ENCODE peak calls at places on chromosome 1, in four cellular contexts. One of them, this sample, is unnamed.

GRCh38 chr1:20350421-20350820 is 59.7 kb downstream of the VWA5B1 start:
- DNase-seq in WTC11: no peak
- DNase-seq in AG09309: no peak
- DNase-seq in HCT116: no peak
- DNase-seq in this sample: no peak

GRCh38 chr1:202701200-202701599 is 9.1 kb downstream of the SYT2 start:
- DNase-seq in WTC11: no peak
- DNase-seq in AG09309: no peak
- DNase-seq in HCT116: no peak
- DNase-seq in this sample: no peak

GRCh38 chr1:26367441-26367840 is 5.1 kb downstream of the ZNF683 start:
- DNase-seq in WTC11: no peak
- DNase-seq in AG09309: no peak
- DNase-seq in HCT116: no peak
- DNase-seq in this sample: no peak

GRCh38 chr1:29782846-29783500 is 546.7 kb downstream of the PTPRU start:
- DNase-seq in WTC11: no peak
- DNase-seq in AG09309: no peak
- DNase-seq in HCT116: no peak
- DNase-seq in this sample: no peak

GRCh38 chr1:114215426-114215825 is 61.8 kb upstream of the SYT6 start:
- DNase-seq in WTC11: no peak
- DNase-seq in AG09309: no peak
- DNase-seq in HCT116: no peak
- DNase-seq in this sample: no peak

GRCh38 chr1:166730299-166730888 is 108.9 kb upstream of the POGK start:
- DNase-seq in WTC11: no peak
- DNase-seq in AG09309: no peak
- DNase-seq in HCT116: peak
- DNase-seq in this sample: no peak

GRCh38 chr1:109793486-109794318 is 30.0 kb upstream of the EPS8L3 start:
- DNase-seq in WTC11: no peak
- DNase-seq in AG09309: peak
- DNase-seq in HCT116: peak
- DNase-seq in this sample: peak

GRCh38 chr1:94983343-94983742 is 56.4 kb upstream of the CNN3 start:
- DNase-seq in WTC11: no peak
- DNase-seq in AG09309: no peak
- DNase-seq in HCT116: no peak
- DNase-seq in this sample: no peak

GRCh38 chr1:215476541-215476940 is 90.6 kb upstream of the KCTD3 start:
- DNase-seq in WTC11: no peak
- DNase-seq in AG09309: peak
- DNase-seq in HCT116: no peak
- DNase-seq in this sample: no peak

GRCh38 chr1:85375422-85375934 is 89.5 kb downstream of the DDAH1 start:
- DNase-seq in WTC11: no peak
- DNase-seq in AG09309: no peak
- DNase-seq in HCT116: no peak
- DNase-seq in this sample: no peak

GRCh38 chr1:100896481-100896982 is 642 bp downstream of the SLC30A7 start:
- DNase-seq in WTC11: no peak
- DNase-seq in AG09309: no peak
- DNase-seq in HCT116: peak
- DNase-seq in this sample: peak

GRCh38 chr1:161499099-161500078 is 5.9 kb upstream of the FCGR2A start:
- DNase-seq in WTC11: no peak
- DNase-seq in AG09309: no peak
- DNase-seq in HCT116: no peak
- DNase-seq in this sample: no peak

GRCh38 chr1:37872692-37873091 is 13.3 kb upstream of the MTF1 start:
- DNase-seq in WTC11: no peak
- DNase-seq in AG09309: no peak
- DNase-seq in HCT116: no peak
- DNase-seq in this sample: no peak

GRCh38 chr1:12433323-12434053 is 184.5 kb downstream of the DHRS3 start:
- DNase-seq in WTC11: peak
- DNase-seq in AG09309: no peak
- DNase-seq in HCT116: peak
- DNase-seq in this sample: no peak

GRCh38 chr1:22024485-22025367 is 23.3 kb downstream of the CELA3A start:
- DNase-seq in WTC11: peak
- DNase-seq in AG09309: no peak
- DNase-seq in HCT116: peak
- DNase-seq in this sample: peak

GRCh38 chr1:5297199-5297877 is 642.9 kb downstream of the AJAP1 start:
- DNase-seq in WTC11: no peak
- DNase-seq in AG09309: no peak
- DNase-seq in HCT116: no peak
- DNase-seq in this sample: no peak

GRCh38 chr1:164648211-164649080 is 89.5 kb downstream of the PBX1 start:
- DNase-seq in WTC11: no peak
- DNase-seq in AG09309: no peak
- DNase-seq in HCT116: no peak
- DNase-seq in this sample: no peak

GRCh38 chr1:19015476-19015875 is 59.0 kb upstream of the IFFO2 start:
- DNase-seq in WTC11: no peak
- DNase-seq in AG09309: no peak
- DNase-seq in HCT116: no peak
- DNase-seq in this sample: no peak

GRCh38 chr1:43140010-43140409 is 32.1 kb downstream of the EBNA1BP2 start:
- DNase-seq in WTC11: no peak
- DNase-seq in AG09309: no peak
- DNase-seq in HCT116: no peak
- DNase-seq in this sample: no peak

GRCh38 chr1:184221087-184221486 is 165.7 kb upstream of the C1orf21 start:
- DNase-seq in WTC11: no peak
- DNase-seq in AG09309: no peak
- DNase-seq in HCT116: no peak
- DNase-seq in this sample: no peak

GRCh38 chr1:39144943-39145650 is 59.4 kb upstream of the MACF1 start:
- DNase-seq in WTC11: no peak
- DNase-seq in AG09309: peak
- DNase-seq in HCT116: no peak
- DNase-seq in this sample: no peak

GRCh38 chr1:239718997-239719628 is 332.7 kb downstream of the CHRM3 start:
- DNase-seq in WTC11: no peak
- DNase-seq in AG09309: no peak
- DNase-seq in HCT116: no peak
- DNase-seq in this sample: no peak

GRCh38 chr1:68459796-68460195 is 10.0 kb upstream of the RPE65 start:
- DNase-seq in WTC11: no peak
- DNase-seq in AG09309: no peak
- DNase-seq in HCT116: no peak
- DNase-seq in this sample: no peak

GRCh38 chr1:116673935-116674630 is 6.5 kb upstream of the IGSF3 start:
- DNase-seq in WTC11: no peak
- DNase-seq in AG09309: no peak
- DNase-seq in HCT116: no peak
- DNase-seq in this sample: no peak

GRCh38 chr1:116411784-116412479 is 38.9 kb downstream of the ATP1A1 start:
- DNase-seq in WTC11: no peak
- DNase-seq in AG09309: no peak
- DNase-seq in HCT116: no peak
- DNase-seq in this sample: no peak

GRCh38 chr1:21861602-21862429 is 49.8 kb downstream of the LDLRAD2 start:
- DNase-seq in WTC11: no peak
- DNase-seq in AG09309: peak
- DNase-seq in HCT116: no peak
- DNase-seq in this sample: no peak

GRCh38 chr1:154837679-154838171 is 32.4 kb downstream of the KCNN3 start:
- DNase-seq in WTC11: no peak
- DNase-seq in AG09309: no peak
- DNase-seq in HCT116: no peak
- DNase-seq in this sample: no peak

GRCh38 chr1:152167835-152168534 is 9.0 kb upstream of the RPTN start:
- DNase-seq in WTC11: no peak
- DNase-seq in AG09309: peak
- DNase-seq in HCT116: peak
- DNase-seq in this sample: no peak

GRCh38 chr1:43007377-43008105 is 48.9 kb upstream of the SLC2A1 start:
- DNase-seq in WTC11: peak
- DNase-seq in AG09309: no peak
- DNase-seq in HCT116: no peak
- DNase-seq in this sample: no peak

GRCh38 chr1:218323568-218324225 is 21.4 kb upstream of the TGFB2 start:
- DNase-seq in WTC11: no peak
- DNase-seq in AG09309: no peak
- DNase-seq in HCT116: no peak
- DNase-seq in this sample: no peak

GRCh38 chr1:113074237-113074636 is 1.2 kb downstream of the LRIG2 start:
- DNase-seq in WTC11: no peak
- DNase-seq in AG09309: no peak
- DNase-seq in HCT116: no peak
- DNase-seq in this sample: no peak

GRCh38 chr1:113072141-113072756 is 749 bp upstream of the LRIG2 start:
- DNase-seq in WTC11: no peak
- DNase-seq in AG09309: no peak
- DNase-seq in HCT116: no peak
- DNase-seq in this sample: no peak

GRCh38 chr1:113072757-113073456 is at the start of gene LRIG2:
- DNase-seq in WTC11: peak
- DNase-seq in AG09309: peak
- DNase-seq in HCT116: peak
- DNase-seq in this sample: peak

GRCh38 chr1:113073457-113073950 is 506 bp downstream of the LRIG2 start:
- DNase-seq in WTC11: peak
- DNase-seq in AG09309: peak
- DNase-seq in HCT116: no peak
- DNase-seq in this sample: no peak
- TF ChIP-seq CTCF in WTC11: no peak
- TF ChIP-seq CTCF in AG09309: peak
- TF ChIP-seq CTCF in HCT116: peak
- TF ChIP-seq CTCF in this sample: no peak

GRCh38 chr1:32900956-32901822 is at the start of gene TMEM54:
- DNase-seq in WTC11: peak
- DNase-seq in AG09309: no peak
- DNase-seq in HCT116: no peak
- DNase-seq in this sample: no peak
- TF ChIP-seq CTCF in WTC11: no peak
- TF ChIP-seq CTCF in AG09309: no peak
- TF ChIP-seq CTCF in HCT116: no peak
- TF ChIP-seq CTCF in this sample: no peak

DNA sequence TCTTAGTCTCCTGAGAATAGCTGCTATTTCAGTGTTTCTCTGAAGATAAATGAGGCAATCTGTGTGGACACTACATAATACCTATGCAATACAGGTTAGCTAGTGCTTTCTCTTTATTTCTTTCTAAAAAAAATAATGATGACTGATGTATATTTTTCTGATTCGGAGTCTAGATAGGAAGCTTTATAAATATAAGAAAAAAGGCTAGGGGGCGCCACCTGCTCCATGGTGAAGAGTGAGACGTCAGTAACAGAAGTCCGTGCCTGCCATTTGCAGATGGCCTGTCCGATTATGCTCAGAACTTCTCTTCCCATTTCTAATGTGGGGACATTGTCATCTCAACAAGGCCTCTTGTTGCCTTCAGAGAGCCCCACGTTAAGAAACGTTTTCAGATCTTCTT is 26.4 kb downstream of the QSOX1 start:
- DNase-seq in WTC11: peak
- DNase-seq in AG09309: no peak
- DNase-seq in HCT116: no peak
- DNase-seq in this sample: no peak
- TF ChIP-seq CTCF in WTC11: peak
- TF ChIP-seq CTCF in AG09309: peak
- TF ChIP-seq CTCF in HCT116: peak
- TF ChIP-seq CTCF in this sample: no peak

DNA sequence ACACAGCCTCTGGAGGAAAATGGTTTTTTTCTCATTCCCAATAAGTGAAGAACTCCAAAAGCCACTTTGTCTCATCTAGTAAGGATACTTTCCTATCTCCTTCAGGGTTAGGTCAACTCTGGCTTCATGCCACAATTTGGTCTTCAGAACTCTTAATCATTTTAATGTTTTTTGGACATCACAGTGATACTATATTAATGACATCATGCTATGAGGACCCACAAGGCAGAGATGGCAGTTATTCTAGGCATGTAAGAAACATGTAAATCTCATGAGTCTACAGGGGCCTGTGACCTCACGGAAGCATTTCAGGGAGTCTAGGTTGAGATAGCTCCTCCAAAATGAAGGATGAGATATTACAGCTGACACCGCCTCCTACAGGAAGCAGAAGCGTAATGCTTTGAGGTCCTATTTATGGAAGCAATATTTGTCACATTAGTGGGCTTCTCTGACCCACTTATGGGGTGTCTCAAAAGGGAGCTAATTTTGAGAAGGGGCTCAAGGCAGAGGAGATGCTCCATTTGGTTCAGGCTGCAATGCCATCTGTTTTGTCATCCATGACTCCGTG is 5.0 kb upstream of the GPR137B start:
- DNase-seq in WTC11: no peak
- DNase-seq in AG09309: no peak
- DNase-seq in HCT116: peak
- DNase-seq in this sample: no peak
- TF ChIP-seq CTCF in WTC11: no peak
- TF ChIP-seq CTCF in AG09309: no peak
- TF ChIP-seq CTCF in HCT116: peak
- TF ChIP-seq CTCF in this sample: no peak

GRCh38 chr1:177631770-177632169 is 338.1 kb downstream of the SEC16B start:
- DNase-seq in WTC11: no peak
- DNase-seq in AG09309: no peak
- DNase-seq in HCT116: no peak
- DNase-seq in this sample: no peak
- TF ChIP-seq CTCF in WTC11: no peak
- TF ChIP-seq CTCF in AG09309: no peak
- TF ChIP-seq CTCF in HCT116: no peak
- TF ChIP-seq CTCF in this sample: no peak

DNA sequence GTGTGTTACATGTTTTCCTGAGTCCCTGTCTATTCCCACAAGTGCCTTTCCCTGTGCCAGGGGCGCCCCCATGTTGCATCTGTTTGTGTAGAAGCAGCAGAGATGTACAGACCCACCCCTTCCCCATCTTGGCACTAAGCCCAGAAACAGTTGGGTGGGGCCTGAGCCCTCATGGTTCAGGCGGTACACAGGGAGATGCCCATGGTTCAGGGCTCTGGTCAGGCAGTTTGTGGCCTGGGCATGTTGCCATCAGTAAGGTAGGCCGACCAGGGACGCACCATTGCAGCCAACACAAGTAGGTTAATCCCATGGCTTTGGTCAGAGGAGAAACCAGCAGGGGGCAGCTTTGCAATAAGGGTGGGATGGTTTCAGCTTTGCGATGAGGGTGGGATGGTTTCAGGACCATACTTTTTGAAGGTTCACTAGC is 914 bp upstream of the ADGRB2 start:
- DNase-seq in WTC11: peak
- DNase-seq in AG09309: no peak
- DNase-seq in HCT116: no peak
- DNase-seq in this sample: no peak
- TF ChIP-seq CTCF in WTC11: no peak
- TF ChIP-seq CTCF in AG09309: peak
- TF ChIP-seq CTCF in HCT116: peak
- TF ChIP-seq CTCF in this sample: no peak

GRCh38 chr1:222124602-222125001 is 382.7 kb upstream of the DUSP10 start:
- DNase-seq in WTC11: no peak
- DNase-seq in AG09309: no peak
- DNase-seq in HCT116: no peak
- DNase-seq in this sample: no peak
- TF ChIP-seq CTCF in WTC11: peak
- TF ChIP-seq CTCF in AG09309: peak
- TF ChIP-seq CTCF in HCT116: peak
- TF ChIP-seq CTCF in this sample: no peak

This sample was measured in natural killer cell.